ENCODE peak calls at places on chromosomes 11 and 22, in five cellular contexts. H, V, B, J and Y are unnamed samples.
A peak's percentile ranks its signal among the peaks of the same experiment; 100 is the strongest.

GRCh38 chr11:33321483-33321882 is 64.3 kb downstream of the HIPK3 start:
- DNase-seq in H (no peak), V (no peak), B (no peak), J (no peak), Y (no peak)

GRCh38 chr22:25903294-25903693 is 161.3 kb downstream of the MYO18B start:
- DNase-seq in H (no peak), V (no peak), J (no peak), B (no peak), Y (no peak)

GRCh38 chr22:50219800-50220602 is 19.2 kb downstream of the SELENOO start:
- DNase-seq in B (no peak), V (no peak), H (no peak), J (no peak), Y (no peak)

GRCh38 chr11:66124564-66124963 is 54.5 kb downstream of the PACS1 start:
- DNase-seq in J (no peak), B (no peak), V (no peak), H (no peak), Y (no peak)

GRCh38 chr22:19525666-19526065 is 1.5 kb upstream of the CLDN5 start:
- DNase-seq in H (no peak), J (no peak), B (no peak), V (no peak), Y (no peak)

GRCh38 chr11:116930177-116930576 is 92.8 kb upstream of the APOA1 start:
- DNase-seq in B (no peak), H (no peak), J (peak; percentile 38), V (no peak), Y (no peak)

GRCh38 chr11:13388741-13389140 is 74.3 kb downstream of the BTBD10 start:
- DNase-seq in H (no peak), J (no peak), V (no peak), B (no peak), Y (no peak)

GRCh38 chr11:926341-926916 is 759 bp downstream of the AP2A2 start:
- DNase-seq in V (peak; percentile 53), H (peak; percentile 59), J (no peak), B (no peak), Y (no peak)

GRCh38 chr11:79314906-79315689 is 125.7 kb downstream of the TENM4 start:
- DNase-seq in J (no peak), V (peak; percentile 1), B (no peak), H (no peak), Y (no peak)

GRCh38 chr11:16610738-16611388 is 127.6 kb upstream of the C11orf58 start:
- DNase-seq in V (no peak), B (no peak), H (no peak), J (no peak), Y (no peak)

GRCh38 chr11:16936643-16937042 is 77.6 kb downstream of the PLEKHA7 start:
- DNase-seq in B (no peak), V (no peak), J (no peak), H (no peak), Y (no peak)

GRCh38 chr11:26286472-26287066 is 45.4 kb upstream of the ANO3 start:
- DNase-seq in H (no peak), J (no peak), B (no peak), V (no peak), Y (no peak)

GRCh38 chr11:122976734-122977454 is 4.7 kb downstream of the BSX start:
- DNase-seq in J (no peak), V (no peak), H (no peak), B (no peak), Y (no peak)

GRCh38 chr11:280762-281485 is 2.7 kb downstream of the NLRP6 start:
- DNase-seq in J (no peak), B (no peak), H (peak; percentile 80), V (no peak), Y (no peak)

GRCh38 chr11:73271936-73272679 is at the start of gene P2RY6:
- DNase-seq in J (no peak), V (no peak), B (peak; percentile 34), H (peak; percentile 30), Y (no peak)